ENCODE peak calls at places on chromosomes 3 and 15, in nine cellular contexts. O is PC-3, G is Caco-2, Y is bronchial epithelial cell, M is adipocyte, E is heart right ventricle, W is PC-9, T is pancreas, J is SK-N-SH. S is an unnamed sample. For H3K27me3, the result is how much of the 10 kb centered on the place peaks cover.

GRCh38 chr3:126993436-126993835 is 10.5 kb downstream of the PLXNA1 start:
- DNase-seq in E (no peak), T (no peak), G (no peak), O (no peak), J (no peak), W (no peak), Y (no peak), M (no peak), S (no peak)

GRCh38 chr3:144295619-144296018 is 324.0 kb downstream of the DIPK2A start:
- DNase-seq in T (no peak), G (peak), M (no peak), Y (peak), O (no peak), W (peak), J (no peak), E (no peak), S (peak)

GRCh38 chr15:89480505-89480904 is 15.9 kb downstream of the RHCG start:
- DNase-seq in G (no peak), Y (no peak), O (no peak), J (no peak), E (no peak), W (no peak), M (no peak), T (no peak), S (no peak)

GRCh38 chr3:15634671-15635661 is 33.4 kb downstream of the BTD start:
- DNase-seq in G (no peak), Y (no peak), W (no peak), J (peak), T (no peak), E (no peak), O (no peak), M (no peak), S (no peak)

GRCh38 chr15:70024521-70024920 is 73.2 kb downstream of the TLE3 start:
- DNase-seq in J (no peak), T (no peak), O (no peak), M (no peak), E (no peak), W (no peak), Y (no peak), G (no peak), S (no peak)

GRCh38 chr15:56320316-56320715 is 44.9 kb upstream of the TEX9 start:
- DNase-seq in T (no peak), W (no peak), G (no peak), J (no peak), E (no peak), O (no peak), M (no peak), Y (no peak), S (no peak)

GRCh38 chr3:20140881-20141280 is 45.1 kb downstream of the SGO1 start:
- DNase-seq in M (no peak), J (no peak), W (no peak), O (no peak), T (no peak), E (no peak), Y (no peak), G (no peak), S (no peak)

GRCh38 chr3:194906970-194907629 is 221.4 kb downstream of the FAM43A start:
- DNase-seq in O (no peak), E (no peak), M (no peak), J (no peak), Y (no peak), W (no peak), T (no peak), G (no peak), S (no peak)

GRCh38 chr3:186871403-186871924 is 29.0 kb downstream of the ADIPOQ start:
- DNase-seq in O (no peak), Y (no peak), M (no peak), J (no peak), G (no peak), W (no peak), E (no peak), T (no peak), S (no peak)

GRCh38 chr3:154240235-154240634 is 84.1 kb downstream of the DHX36 start:
- DNase-seq in M (no peak), G (no peak), T (no peak), J (no peak), O (no peak), Y (no peak), W (no peak), E (no peak), S (no peak)

GRCh38 chr3:188164248-188164687 is 10.3 kb downstream of the LPP start:
- DNase-seq in G (no peak), M (no peak), T (peak), E (no peak), W (peak), O (peak), J (no peak), Y (peak), S (no peak)

GRCh38 chr15:54373332-54373731 is 395.1 kb downstream of the UNC13C start:
- DNase-seq in T (no peak), G (no peak), O (no peak), E (no peak), M (no peak), W (no peak), J (no peak), Y (no peak), S (no peak)

GRCh38 chr15:101159936-101160770 is 91.7 kb downstream of the CHSY1 start:
- DNase-seq in M (no peak), G (no peak), E (no peak), W (no peak), T (no peak), Y (no peak), O (no peak), J (no peak), S (no peak)

GRCh38 chr3:43105224-43105596 is 669 bp downstream of the POMGNT2 start:
- DNase-seq in W (no peak), T (peak), O (no peak), G (peak), E (no peak), M (peak), J (no peak), Y (no peak), S (no peak)

GRCh38 chr3:30752961-30753360 is 141.5 kb downstream of the GADL1 start:
- DNase-seq in W (peak), J (no peak), O (peak), M (peak), Y (peak), T (no peak), G (peak), E (no peak), S (no peak)

GRCh38 chr15:71634820-71635219 is 175.5 kb upstream of the NR2E3 start:
- DNase-seq in E (no peak), W (no peak), T (no peak), M (peak), J (peak), G (no peak), O (no peak), Y (no peak), S (peak)

GRCh38 chr15:99115300-99116215 is 10.7 kb downstream of the SYNM start:
- DNase-seq in E (no peak), W (no peak), Y (no peak), G (no peak), M (no peak), T (no peak), J (no peak), O (no peak), S (no peak)

GRCh38 chr3:195823998-195824397 is 12.3 kb upstream of the MUC4 start:
- DNase-seq in Y (peak), E (no peak), G (no peak), T (no peak), J (no peak), W (peak), M (no peak), O (peak), S (no peak)

GRCh38 chr3:14913926-14914776 is 33.2 kb upstream of the NR2C2 start:
- DNase-seq in M (no peak), J (peak), O (no peak), T (no peak), Y (no peak), G (no peak), W (no peak), E (no peak), S (no peak)

GRCh38 chr3:114428173-114428606 is 134.4 kb downstream of the TIGIT start:
- DNase-seq in W (no peak), G (no peak), O (no peak), J (no peak), T (no peak), M (no peak), Y (no peak), E (no peak), S (no peak)
- H3K4me3 ChIP-seq in W (no peak), G (no peak), O (no peak), J (no peak), T (no peak), M (no peak), Y (no peak), E (no peak), S (no peak)

DNA sequence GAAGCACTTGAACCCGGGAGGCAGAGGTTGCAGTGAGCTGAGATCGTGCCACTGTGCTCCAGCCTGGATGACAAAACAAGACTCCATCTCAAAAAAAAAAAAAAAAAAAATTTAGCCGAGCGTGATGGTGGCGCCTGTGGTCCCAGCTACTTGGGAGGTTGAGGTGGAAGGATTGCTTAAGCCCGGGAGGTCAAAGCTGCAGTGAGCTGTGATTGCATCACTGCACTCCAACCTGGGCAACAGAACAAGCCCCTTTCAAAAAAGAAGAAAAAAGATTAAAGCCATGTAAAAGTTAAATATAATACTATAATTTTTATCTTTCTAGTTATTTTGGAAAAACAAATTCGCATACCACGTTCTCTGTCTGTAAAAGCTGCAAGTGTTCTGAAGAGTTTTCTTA is 61.9 kb upstream of the SKIL start:
- DNase-seq in M (no peak), G (no peak), T (no peak), Y (no peak), W (peak), E (no peak), O (no peak), J (no peak), S (no peak)
- H3K27me3 ChIP-seq in M (under half), G (under half), T (under half), Y (under half), W (under half), E (under half), O (under half), J (under half), S (under half)

DNA sequence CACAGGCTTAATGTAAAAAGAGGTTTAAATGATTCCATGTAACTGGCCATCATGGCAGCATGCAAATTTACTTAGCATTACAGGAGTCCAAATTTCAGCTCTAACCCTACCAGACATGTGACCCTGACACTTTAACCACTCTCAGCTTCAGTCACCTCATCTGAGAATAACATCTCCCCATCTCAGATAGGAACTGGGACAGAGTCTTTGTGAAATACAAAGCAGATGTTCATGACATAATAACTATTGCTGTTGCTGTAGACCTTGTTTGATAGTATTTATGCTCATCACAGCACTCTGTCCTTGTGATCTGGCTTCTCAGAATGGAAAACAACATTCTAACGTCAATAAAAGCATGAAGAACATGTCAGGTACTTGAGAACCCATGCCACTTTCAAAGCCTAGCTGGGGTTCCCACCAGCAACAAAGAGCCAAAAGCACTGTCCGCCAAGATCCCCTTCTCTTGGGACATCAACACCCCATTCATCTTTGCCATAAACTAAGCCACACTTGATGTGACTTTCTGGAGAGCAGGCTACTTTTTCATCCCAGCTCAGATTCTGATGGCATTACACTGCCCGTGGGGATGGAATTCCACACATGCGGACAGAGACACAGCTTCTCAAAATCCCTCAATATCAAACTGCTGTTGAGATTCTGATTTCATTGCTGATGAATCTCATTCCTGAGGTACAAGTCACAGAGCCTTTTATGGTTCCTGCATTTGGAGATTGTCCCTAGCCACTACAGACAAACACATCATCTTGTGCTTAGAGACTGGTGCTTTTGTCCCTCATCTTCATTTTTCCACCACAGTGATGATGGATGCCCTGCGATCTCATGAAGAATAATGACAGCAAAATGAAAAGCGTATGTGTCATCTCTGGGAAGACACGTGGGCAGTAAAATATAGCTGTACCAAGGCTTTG is 202.7 kb downstream of the TNIK start:
- DNase-seq in T (no peak), G (no peak), Y (no peak), J (no peak), E (no peak), O (peak), W (no peak), M (peak), S (no peak)
- H3K4me3 ChIP-seq in T (no peak), G (no peak), Y (no peak), J (no peak), E (no peak), O (no peak), W (no peak), M (no peak), S (no peak)

GRCh38 chr3:121661376-121661775 is 673 bp upstream of the HCLS1 start:
- DNase-seq in E (no peak), O (no peak), M (no peak), G (no peak), T (no peak), W (no peak), J (no peak), Y (peak), S (no peak)
- H3K27me3 ChIP-seq in E (under half), O (under half), M (under half), G (under half), T (under half), W (under half), J (under half), Y (under half), S (under half)

DNA sequence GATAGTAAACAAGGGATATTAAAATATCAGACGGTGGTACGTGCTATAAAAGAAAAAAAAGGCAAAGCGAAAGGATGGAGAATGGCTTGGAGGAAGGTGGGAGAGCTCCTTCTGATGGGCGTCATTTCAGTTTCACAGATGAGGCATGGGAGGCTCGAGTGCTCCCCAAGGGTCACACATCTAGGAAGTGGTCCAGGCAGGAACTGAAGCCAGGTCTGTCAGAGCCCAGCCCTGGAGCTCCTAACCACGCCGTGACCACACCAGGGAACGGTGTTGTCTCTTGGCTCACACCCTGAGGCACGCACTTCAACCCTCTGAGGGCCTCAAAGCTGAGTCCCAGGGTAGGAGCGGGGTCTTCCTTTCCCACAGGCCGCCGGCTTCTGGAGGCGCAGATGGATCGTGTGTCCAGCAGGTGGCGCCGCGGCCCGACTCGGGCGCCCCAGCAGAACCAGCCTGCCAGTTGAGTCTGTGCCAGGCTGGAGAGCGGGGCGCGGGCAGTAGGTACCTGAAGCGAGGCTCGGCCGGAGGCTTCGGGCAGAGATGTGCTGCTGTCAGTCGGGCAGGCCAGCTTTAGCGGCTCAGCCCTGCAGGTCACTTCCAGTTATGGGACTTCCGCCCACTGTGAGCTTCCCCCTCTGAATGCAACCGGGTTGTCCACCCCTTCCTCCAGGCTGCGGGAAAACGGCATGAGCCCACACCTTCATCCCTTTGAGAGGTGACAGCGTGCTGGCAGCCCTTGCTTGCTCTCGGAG is 68.1 kb downstream of the SLC6A1 start:
- DNase-seq in Y (peak), W (no peak), E (peak), T (peak), G (peak), M (peak), J (peak), O (peak), S (peak)
- H3K4me3 ChIP-seq in Y (no peak), W (peak), E (peak), T (no peak), G (no peak), M (peak), J (peak), O (peak), S (no peak)